ENCODE peak calls at places on chromosome 5, in six cellular contexts. H, O, M, U, X and Z are unnamed samples.

GRCh38 chr5:143113461-143113860 is 290.0 kb downstream of the NR3C1 start:
- DNase-seq in X (no peak), M (no peak), H (no peak), O (no peak), U (no peak), Z (no peak)

GRCh38 chr5:149046196-149046829 is 16.5 kb downstream of the SH3TC2 start:
- DNase-seq in M (no peak), U (no peak), O (no peak), X (no peak), H (no peak), Z (no peak)

GRCh38 chr5:101045689-101046088 is 142.6 kb upstream of the ST8SIA4 start:
- DNase-seq in U (no peak), H (no peak), M (peak), O (peak), X (peak), Z (no peak)

GRCh38 chr5:71788794-71789193 is 69.7 kb downstream of the CARTPT start:
- DNase-seq in O (no peak), H (no peak), U (no peak), M (no peak), X (no peak), Z (no peak)

GRCh38 chr5:142684508-142685031 is 1.3 kb downstream of the FGF1 start:
- DNase-seq in U (no peak), X (no peak), O (no peak), M (no peak), H (no peak), Z (no peak)

GRCh38 chr5:124060010-124060409 is 548.0 kb downstream of the CSNK1G3 start:
- DNase-seq in U (no peak), X (no peak), H (no peak), M (no peak), O (no peak), Z (no peak)

GRCh38 chr5:65141487-65141886 is 340.2 kb downstream of the ADAMTS6 start:
- DNase-seq in O (peak), X (no peak), M (peak), H (no peak), U (no peak), Z (no peak)

GRCh38 chr5:180343846-180344327 is 9.2 kb downstream of the GFPT2 start:
- DNase-seq in U (peak), O (peak), H (no peak), X (no peak), M (peak), Z (no peak)

GRCh38 chr5:16935271-16936149 is 578 bp downstream of the MYO10 start:
- DNase-seq in H (peak), O (peak), U (no peak), X (peak), M (peak), Z (peak)

GRCh38 chr5:36751881-36752280 is 124.7 kb upstream of the NIPBL start:
- DNase-seq in H (peak), O (no peak), M (no peak), U (no peak), X (no peak), Z (no peak)
- TF ChIP-seq CTCF in H (peak), O (no peak), M (peak), U (peak), X (no peak), Z (no peak)

GRCh38 chr5:54965806-54966205 is 19.6 kb downstream of the ESM1 start:
- DNase-seq in M (no peak), U (no peak), H (no peak), X (no peak), O (no peak), Z (no peak)

GRCh38 chr5:54956922-54957321 is 28.5 kb downstream of the ESM1 start:
- DNase-seq in O (no peak), H (no peak), X (no peak), U (no peak), M (no peak), Z (no peak)

GRCh38 chr5:54964405-54964804 is 21.0 kb downstream of the ESM1 start:
- DNase-seq in O (no peak), U (no peak), M (no peak), H (no peak), X (no peak), Z (no peak)

DNA sequence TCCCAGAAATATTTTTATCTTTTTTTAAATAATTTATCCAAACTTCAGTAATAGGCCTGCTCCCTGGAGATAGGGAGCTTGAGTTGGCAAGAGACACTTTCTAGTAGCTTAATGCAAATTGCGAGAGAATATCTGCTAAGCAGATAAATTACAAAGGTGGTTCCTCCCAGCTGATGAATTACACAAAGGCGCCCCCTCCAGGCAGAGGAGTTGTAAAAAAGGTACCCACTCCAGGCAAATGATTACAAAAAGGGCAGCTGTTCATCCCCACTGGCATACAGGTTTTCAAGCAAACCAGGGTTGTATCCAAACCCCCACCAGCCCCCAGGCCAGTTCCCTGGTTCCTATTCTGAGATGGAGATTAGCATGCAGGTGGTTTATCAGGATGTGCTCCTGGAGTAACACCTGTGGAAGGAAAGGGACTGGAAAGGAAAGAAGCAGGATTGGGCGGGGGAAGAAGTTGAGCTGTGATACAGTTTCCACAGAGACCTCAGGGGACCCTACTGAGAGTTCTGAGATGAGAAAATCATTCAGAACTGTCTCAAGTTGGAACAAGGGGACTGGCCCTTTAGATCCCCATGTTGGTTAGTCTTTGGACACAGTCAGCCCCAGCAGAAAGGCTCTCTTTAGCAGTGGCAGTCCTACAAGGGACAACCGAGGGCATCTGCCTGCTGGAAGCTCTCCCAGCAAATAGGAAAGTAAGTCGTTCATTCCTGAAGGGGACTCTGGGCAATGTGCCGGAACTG is 25.5 kb downstream of the ESM1 start:
- DNase-seq in U (no peak), O (peak), X (peak), H (peak), M (peak), Z (no peak)
- TF ChIP-seq CTCF in U (peak), O (peak), X (peak), H (peak), M (peak), Z (no peak)

GRCh38 chr5:8581047-8581446 is 712.1 kb downstream of the MTRR start:
- DNase-seq in X (no peak), U (no peak), M (no peak), H (no peak), O (no peak), Z (no peak)

GRCh38 chr5:8580298-8580697 is 711.4 kb downstream of the MTRR start:
- DNase-seq in O (no peak), X (no peak), H (no peak), U (no peak), M (no peak), Z (no peak)

DNA sequence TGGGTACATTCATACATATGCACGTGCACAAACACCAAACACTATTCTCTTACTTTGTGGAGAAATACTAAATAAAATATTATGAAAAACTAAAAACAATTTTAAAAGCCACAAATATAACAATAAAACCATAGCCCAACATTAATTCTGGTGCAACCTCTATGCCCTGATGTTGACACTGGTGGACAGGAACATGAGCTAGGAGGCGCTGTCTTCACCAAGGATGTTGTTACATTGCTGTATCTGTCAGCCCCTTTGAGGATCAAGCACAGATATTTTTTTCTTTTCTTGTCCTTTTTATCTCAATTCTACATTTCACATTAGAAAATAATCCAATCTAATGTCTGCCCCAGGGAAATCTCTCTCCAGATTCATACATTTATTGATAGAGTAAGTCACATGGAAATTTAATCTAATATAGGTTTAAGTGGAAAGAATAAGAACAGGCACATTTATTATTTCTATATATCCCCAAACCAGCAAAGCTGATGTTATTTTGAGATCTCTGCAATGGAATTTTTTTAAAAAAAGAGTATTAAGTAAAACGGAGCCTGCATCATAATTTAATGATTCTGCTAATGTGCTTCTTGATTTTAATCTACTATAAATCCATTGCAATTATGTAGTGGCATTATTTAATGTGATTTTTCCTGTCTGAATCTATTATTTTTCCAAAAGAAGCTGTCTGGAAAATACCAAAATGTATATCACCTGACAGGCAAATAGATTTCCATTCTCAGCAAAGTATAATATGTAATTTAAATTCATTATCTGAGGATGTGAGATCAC is 716.5 kb downstream of the MTRR start:
- DNase-seq in X (no peak), U (no peak), O (peak), M (no peak), H (no peak), Z (no peak)
- TF ChIP-seq CTCF in X (no peak), U (peak), O (peak), M (peak), H (no peak), Z (no peak)

DNA sequence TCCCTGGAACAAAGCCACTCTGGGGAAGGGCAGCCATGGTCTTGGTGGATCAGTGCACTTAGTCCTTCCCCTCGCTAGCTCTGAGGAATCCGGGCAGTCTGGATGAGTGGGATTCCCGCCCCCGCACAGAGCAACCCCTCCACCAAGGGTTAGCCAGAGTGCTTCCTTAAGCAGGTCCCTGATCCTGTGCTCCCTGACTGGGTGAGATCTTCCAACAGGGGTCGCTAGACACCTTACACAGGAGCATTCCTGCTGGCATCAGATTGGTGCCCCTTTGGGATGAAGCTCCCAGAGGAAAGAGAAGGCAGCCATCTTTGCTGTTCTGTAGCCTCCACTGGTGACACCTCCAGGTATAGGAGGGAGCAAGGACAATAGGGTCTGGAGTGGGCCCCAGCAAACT is 228.8 kb downstream of the AP3B1 start:
- DNase-seq in X (peak), U (no peak), H (peak), O (no peak), M (peak), Z (no peak)
- TF ChIP-seq CTCF in X (peak), U (no peak), H (peak), O (no peak), M (peak), Z (no peak)

DNA sequence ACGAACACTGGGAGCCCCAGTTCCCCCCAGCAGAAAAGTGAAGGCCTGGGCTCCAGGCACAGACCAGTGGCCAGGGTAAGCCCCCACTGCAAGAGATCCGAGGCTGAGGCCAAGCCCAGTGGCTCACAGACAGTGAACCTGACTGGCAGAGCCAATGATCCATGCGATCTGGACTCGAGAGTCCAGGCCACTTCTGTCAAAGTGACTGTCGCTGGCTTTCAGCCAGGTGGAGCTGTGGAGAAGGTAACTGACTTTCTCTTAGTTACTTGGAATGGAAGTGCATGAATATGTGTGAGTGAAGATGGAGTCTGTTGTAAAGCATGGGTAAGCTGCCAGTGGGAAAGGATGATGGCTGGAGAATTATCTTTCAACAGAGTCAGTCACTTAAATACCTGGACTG is 99.7 kb downstream of the GOLPH3 start:
- DNase-seq in O (no peak), U (no peak), H (peak), X (no peak), M (no peak), Z (no peak)
- TF ChIP-seq CTCF in O (no peak), U (no peak), H (peak), X (no peak), M (no peak), Z (no peak)

GRCh38 chr5:55232194-55232984 is 1.0 kb downstream of the CCNO start:
- DNase-seq in O (no peak), M (peak), U (no peak), H (peak), X (no peak), Z (no peak)

GRCh38 chr5:55232985-55233928 is at the start of gene CCNO:
- DNase-seq in U (no peak), M (peak), X (peak), H (peak), O (peak), Z (peak)

GRCh38 chr5:55230086-55230629 is 3.0 kb upstream of the MCIDAS start:
- DNase-seq in O (no peak), H (no peak), M (no peak), X (peak), U (no peak), Z (no peak)

GRCh38 chr5:55231029-55231475 is 2.4 kb downstream of the CCNO start:
- DNase-seq in X (no peak), H (no peak), U (no peak), M (no peak), O (no peak), Z (no peak)

DNA sequence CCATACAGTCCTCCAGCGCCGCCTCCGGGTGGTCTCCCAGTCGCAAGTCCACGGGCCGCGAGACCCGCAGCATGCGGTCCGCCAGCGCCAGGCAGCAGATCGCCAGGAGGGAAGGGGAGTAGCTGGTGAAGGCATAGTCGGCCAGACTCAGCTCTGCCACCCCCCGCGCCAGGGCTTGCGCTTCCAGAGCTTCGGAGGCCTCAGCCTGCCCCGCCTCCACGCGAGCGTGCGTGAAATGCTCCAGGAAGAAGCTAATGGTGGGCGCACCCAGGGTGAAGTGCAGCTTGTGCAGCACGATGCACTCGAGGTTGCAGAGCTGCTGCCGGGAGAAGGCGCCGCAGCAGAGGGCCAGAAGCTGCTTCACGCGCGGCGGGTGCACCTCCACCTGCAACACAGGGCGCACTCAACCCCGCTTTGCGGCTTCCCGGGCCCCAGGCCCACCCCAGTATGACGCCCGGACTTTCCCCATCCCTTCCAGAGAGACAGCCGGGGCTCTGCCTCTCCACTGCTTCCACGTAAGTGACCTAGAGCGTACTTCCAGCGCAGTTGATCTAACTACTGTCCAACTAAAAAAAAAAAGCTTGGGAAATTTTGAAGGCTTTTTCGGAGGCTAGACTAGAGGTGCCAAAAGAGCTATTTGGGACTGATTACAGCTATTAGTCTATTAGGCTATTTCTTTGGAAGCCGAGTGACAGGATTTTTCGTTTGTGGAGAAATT is 1.8 kb downstream of the CCNO start:
- DNase-seq in U (no peak), M (no peak), H (peak), X (no peak), O (peak), Z (no peak)
- TF ChIP-seq CTCF in U (peak), M (no peak), H (peak), X (no peak), O (no peak), Z (peak)

GRCh38 chr5:14306415-14306814 is 163.3 kb downstream of the TRIO start:
- DNase-seq in M (peak), O (no peak), U (no peak), X (no peak), H (no peak), Z (no peak)

GRCh38 chr5:14308384-14309154 is 165.4 kb downstream of the TRIO start:
- DNase-seq in M (no peak), U (no peak), O (no peak), H (no peak), X (no peak), Z (no peak)

GRCh38 chr5:14309199-14309598 is 166.1 kb downstream of the TRIO start:
- DNase-seq in O (no peak), U (no peak), H (no peak), M (no peak), X (no peak), Z (no peak)

GRCh38 chr5:14302343-14302742 is 159.2 kb downstream of the TRIO start:
- DNase-seq in M (no peak), U (no peak), X (no peak), O (no peak), H (no peak), Z (no peak)

GRCh38 chr5:14305045-14305444 is 161.9 kb downstream of the TRIO start:
- DNase-seq in X (no peak), U (no peak), M (peak), O (peak), H (no peak), Z (no peak)
- TF ChIP-seq CTCF in X (no peak), U (no peak), M (no peak), O (no peak), H (no peak), Z (no peak)

DNA sequence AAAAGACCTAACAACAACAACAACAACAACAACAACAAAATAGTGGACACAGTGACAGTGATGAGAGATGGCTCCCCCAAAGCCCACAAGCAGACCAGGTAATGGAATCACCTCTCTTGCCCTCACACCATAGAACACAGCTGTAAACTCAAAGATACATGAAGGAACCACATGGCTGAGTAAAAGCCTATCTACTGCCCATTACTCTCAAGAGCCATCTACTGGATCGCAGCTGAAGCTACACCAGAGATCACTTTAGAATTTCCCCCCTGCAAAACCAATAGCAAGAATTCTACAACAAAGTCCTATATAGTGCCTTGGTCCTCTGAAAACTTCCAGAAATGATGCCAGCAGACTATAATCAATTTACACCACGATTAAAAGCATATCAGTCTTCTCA is 1537.6 kb upstream of the CDH9 start:
- DNase-seq in X (no peak), H (no peak), O (no peak), M (peak), U (no peak), Z (no peak)
- TF ChIP-seq CTCF in X (no peak), H (peak), O (no peak), M (peak), U (peak), Z (no peak)